ENCODE peak calls at places on chromosomes 2 and 18, in seven cellular contexts. W, L, X, T, E, B and D are unnamed samples. For H3K4me1 and H3K27me3, the result is how much of the 10 kb centered on the place peaks cover.

GRCh38 chr2:127649100-127649611 is 3.2 kb downstream of the GPR17 start:
- DNase-seq in W (peak), L (peak), X (no peak), T (no peak), E (no peak), B (peak), D (peak)

GRCh38 chr18:46542545-46542944 is 114.5 kb downstream of the LOXHD1 start:
- DNase-seq in W (no peak), L (no peak), X (peak), T (no peak), E (peak), B (no peak), D (no peak)

GRCh38 chr18:77096936-77097886 is 35.4 kb downstream of the MBP start:
- DNase-seq in W (no peak), L (no peak), X (no peak), T (no peak), E (peak), B (no peak), D (no peak)

GRCh38 chr18:23341383-23341782 is 111.7 kb upstream of the RIOK3 start:
- DNase-seq in W (no peak), L (no peak), X (peak), T (no peak), E (no peak), B (no peak), D (no peak)

GRCh38 chr2:30690126-30690561 is 117.1 kb downstream of the CAPN13 start:
- DNase-seq in W (no peak), L (peak), X (no peak), T (peak), E (no peak), B (no peak), D (no peak)

GRCh38 chr18:42742474-42742873 is 373.0 kb downstream of the RIT2 start:
- DNase-seq in W (no peak), L (no peak), X (no peak), T (no peak), E (peak), B (no peak), D (no peak)

GRCh38 chr2:41963661-41964525 is 83.9 kb upstream of the PKDCC start:
- DNase-seq in W (no peak), L (peak), X (peak), T (peak), E (peak), B (no peak), D (no peak)

GRCh38 chr2:203535078-203535783 is at the start of gene RAPH1:
- DNase-seq in W (peak), L (peak), X (peak), T (peak), E (peak), B (peak), D (peak)

GRCh38 chr2:99819766-99820165 is 322.6 kb downstream of the AFF3 start:
- DNase-seq in W (no peak), L (no peak), X (no peak), T (no peak), E (peak), B (no peak), D (no peak)

GRCh38 chr2:218781691-218782528 is at the start of gene CYP27A1:
- DNase-seq in W (peak), L (peak), X (peak), T (peak), E (peak), B (peak), D (no peak)

GRCh38 chr2:49002750-49003149 is 151.6 kb downstream of the FSHR start:
- DNase-seq in W (no peak), L (no peak), X (peak), T (no peak), E (no peak), B (no peak), D (no peak)

GRCh38 chr2:228545749-228546148 is 364.3 kb upstream of the SPHKAP start:
- DNase-seq in W (no peak), L (no peak), X (peak), T (no peak), E (no peak), B (no peak), D (no peak)
- H3K27ac ChIP-seq in W (no peak), L (no peak), X (no peak), T (no peak), E (no peak), B (no peak), D (no peak)

GRCh38 chr2:105737980-105738657 is 6.6 kb upstream of the NCK2 start:
- DNase-seq in W (no peak), L (no peak), X (no peak), T (no peak), E (no peak), B (no peak), D (peak)
- H3K4me1 ChIP-seq in W (under half), L (under half), X (under half), T (under half), E (under half), B (under half), D (half or more)

DNA sequence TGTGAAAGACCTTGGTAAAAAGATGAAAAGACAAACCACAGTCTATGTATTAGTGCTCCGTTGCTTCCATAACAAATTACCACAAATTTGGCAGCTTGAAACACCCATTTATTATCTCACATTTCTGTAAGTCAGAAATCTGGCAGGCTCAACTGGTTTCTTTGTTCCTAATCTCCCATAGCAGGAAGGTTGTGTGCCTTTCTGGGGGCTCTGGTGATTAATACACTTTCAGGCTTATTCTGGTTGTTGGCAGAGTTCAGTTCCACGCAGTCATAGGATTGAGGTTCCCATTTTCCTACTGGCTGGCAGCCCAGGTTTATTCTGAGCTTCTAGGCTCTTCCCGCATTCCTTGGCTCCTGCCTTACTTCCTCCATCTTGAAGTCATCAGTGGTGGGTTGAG is 189.3 kb downstream of the ANAPC1 start:
- DNase-seq in W (peak), L (peak), X (peak), T (no peak), E (no peak), B (no peak), D (no peak)
- H3K27me3 ChIP-seq in W (under half), L (under half), X (under half), T (under half), E (under half), B (under half), D (under half)

GRCh38 chr2:9311488-9311887 is 104.9 kb downstream of the ASAP2 start:
- DNase-seq in W (peak), L (peak), X (peak), T (peak), E (no peak), B (no peak), D (no peak)
- H3K27ac ChIP-seq in W (peak), L (peak), X (peak), T (peak), E (no peak), B (peak), D (no peak)

GRCh38 chr2:37663390-37663789 is 8.1 kb downstream of the CDC42EP3 start:
- DNase-seq in W (no peak), L (no peak), X (no peak), T (no peak), E (no peak), B (no peak), D (no peak)
- H3K4me1 ChIP-seq in W (half or more), L (half or more), X (under half), T (under half), E (half or more), B (half or more), D (half or more)

GRCh38 chr2:45652090-45653050 is 895 bp downstream of the PRKCE start:
- DNase-seq in W (peak), L (peak), X (peak), T (peak), E (peak), B (peak), D (peak)

GRCh38 chr2:45650851-45651414 is 542 bp upstream of the PRKCE start:
- DNase-seq in W (peak), L (peak), X (peak), T (peak), E (peak), B (peak), D (peak)

GRCh38 chr2:45653125-45653524 is 1.6 kb downstream of the PRKCE start:
- DNase-seq in W (no peak), L (no peak), X (no peak), T (no peak), E (no peak), B (no peak), D (no peak)

GRCh38 chr2:45649855-45650806 is 1.3 kb upstream of the PRKCE start:
- DNase-seq in W (peak), L (peak), X (peak), T (peak), E (peak), B (peak), D (peak)

DNA sequence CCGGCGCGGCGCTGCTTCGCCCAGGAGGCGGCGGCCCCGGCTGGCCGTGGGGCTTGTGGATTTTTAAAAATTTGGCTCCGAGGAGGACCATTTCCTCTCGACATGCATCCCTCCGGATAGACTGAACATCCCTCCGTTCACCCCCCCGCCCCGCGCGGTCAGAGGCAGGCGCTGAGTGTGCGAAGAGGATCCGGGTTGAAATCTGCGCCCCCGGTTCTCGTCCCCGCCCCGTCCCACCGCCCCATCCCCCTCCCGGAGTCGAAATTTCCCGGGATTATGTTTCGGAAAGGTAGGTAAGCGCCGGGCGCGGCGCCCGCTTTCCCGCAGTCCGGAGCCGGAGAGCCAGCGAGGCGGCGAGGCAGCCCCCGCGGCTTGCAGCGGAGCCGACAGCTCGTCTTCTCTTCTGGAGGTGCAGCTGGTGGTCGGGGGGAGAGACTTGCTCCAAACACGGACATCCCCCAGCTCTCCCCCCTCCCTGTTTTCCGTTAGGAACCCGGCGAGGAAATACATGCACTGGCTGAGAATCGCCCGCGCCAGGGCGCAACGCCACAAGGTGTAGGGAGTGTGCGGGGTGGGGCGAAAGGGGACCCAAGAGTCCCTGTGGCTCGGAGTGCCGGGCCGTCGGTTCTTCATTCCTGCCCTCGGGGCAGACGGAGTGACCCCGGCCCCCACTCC is at the start of gene PRKCE:
- DNase-seq in W (peak), L (peak), X (peak), T (peak), E (peak), B (peak), D (no peak)
- H3K27me3 ChIP-seq in W (under half), L (under half), X (under half), T (under half), E (half or more), B (under half), D (under half)

GRCh38 chr2:241860184-241861078 is 1.7 kb upstream of the PDCD1 start:
- DNase-seq in W (peak), L (peak), X (no peak), T (no peak), E (no peak), B (peak), D (peak)
- H3K27ac ChIP-seq in W (peak), L (peak), X (no peak), T (peak), E (no peak), B (peak), D (peak)

GRCh38 chr2:88599527-88599926 is 27.7 kb downstream of the EIF2AK3 start:
- DNase-seq in W (no peak), L (no peak), X (no peak), T (no peak), E (no peak), B (no peak), D (no peak)
- H3K4me1 ChIP-seq in W (under half), L (under half), X (under half), T (under half), E (under half), B (under half), D (under half)